ENCODE peak calls at places on chromosomes 6 and 20, in four cellular contexts. X, M, Y and A are unnamed samples.

GRCh38 chr6:7728855-7729590 is 3.1 kb downstream of the BMP6 start:
- DNase-seq in M (no peak), X (peak; percentile 21), Y (no peak), A (no peak)

GRCh38 chr20:25053207-25054132 is 4.5 kb downstream of the ACSS1 start:
- DNase-seq in M (no peak), Y (no peak), X (peak; percentile 79), A (no peak)

GRCh38 chr6:37784585-37784967 is 35.0 kb upstream of the ZFAND3 start:
- DNase-seq in Y (no peak), M (no peak), X (no peak), A (no peak)

GRCh38 chr6:33126101-33126714 is 50.4 kb downstream of the HLA-DPB1 start:
- DNase-seq in X (peak; percentile 75), M (no peak), Y (no peak), A (peak; percentile 35)

GRCh38 chr20:58359441-58359840 is 29.6 kb upstream of the VAPB start:
- DNase-seq in M (no peak), Y (no peak), X (peak; percentile 30), A (no peak)

GRCh38 chr20:44396369-44396768 is 40.9 kb downstream of the HNF4A start:
- DNase-seq in Y (no peak), X (no peak), M (no peak), A (no peak)

GRCh38 chr6:12363651-12364381 is 73.7 kb downstream of the EDN1 start:
- DNase-seq in Y (no peak), X (no peak), M (no peak), A (no peak)

GRCh38 chr20:10469599-10469998 is 34.5 kb downstream of the SLX4IP start:
- DNase-seq in M (peak; percentile 63), Y (no peak), X (peak; percentile 93), A (no peak)

GRCh38 chr6:149032599-149033405 is 284.7 kb upstream of the TAB2 start:
- DNase-seq in M (peak; percentile 45), Y (no peak), X (peak; percentile 94), A (no peak)

GRCh38 chr6:89146748-89147715 is 1.2 kb downstream of the PM20D2 start:
- DNase-seq in M (no peak), X (peak; percentile 46), Y (no peak), A (no peak)

GRCh38 chr20:57394087-57395082 is 3.2 kb downstream of the RBM38 start:
- DNase-seq in Y (no peak), M (no peak), X (no peak), A (no peak)

GRCh38 chr6:89066929-89067646 is 13.5 kb upstream of the PNRC1 start:
- DNase-seq in M (no peak), X (no peak), Y (no peak), A (no peak)

GRCh38 chr6:13605634-13606033 is 9.5 kb upstream of the NOL7 start:
- DNase-seq in Y (no peak), M (no peak), X (no peak), A (no peak)

GRCh38 chr20:62736026-62736406 is 27.4 kb downstream of the NTSR1 start:
- DNase-seq in X (no peak), Y (no peak), M (no peak), A (peak; percentile 2)

GRCh38 chr6:68978411-68978810 is 343.3 kb downstream of the ADGRB3 start:
- DNase-seq in X (no peak), Y (no peak), M (no peak), A (no peak)

GRCh38 chr20:19430641-19431307 is 218.3 kb downstream of the SLC24A3 start:
- DNase-seq in Y (no peak), M (no peak), X (no peak), A (no peak)

GRCh38 chr20:19851863-19852262 is 93.8 kb downstream of the RIN2 start:
- DNase-seq in X (no peak), Y (no peak), M (no peak), A (no peak)

GRCh38 chr6:2038096-2038495 is 207.3 kb downstream of the GMDS start:
- DNase-seq in Y (no peak), X (peak; percentile 90), M (no peak), A (peak; percentile 11)

GRCh38 chr6:6319947-6320811 is at the start of gene F13A1:
- DNase-seq in M (no peak), Y (no peak), X (no peak), A (no peak)

GRCh38 chr6:113856011-113856551 is 1.1 kb upstream of the MARCKS start:
- DNase-seq in X (peak; percentile 72), Y (no peak), M (no peak), A (no peak)

GRCh38 chr6:33697845-33698244 is 13.7 kb downstream of the UQCC2 start:
- DNase-seq in Y (no peak), X (no peak), M (no peak), A (no peak)

GRCh38 chr6:143406673-143407072 is 43.8 kb downstream of the ADAT2 start:
- DNase-seq in Y (no peak), X (no peak), M (no peak), A (no peak)

GRCh38 chr6:56079761-56080540 is 167.4 kb downstream of the COL21A1 start:
- DNase-seq in M (no peak), X (peak; percentile 73), Y (no peak), A (no peak)

GRCh38 chr20:50301712-50302111 is 111.1 kb downstream of the CEBPB start:
- DNase-seq in X (no peak), M (no peak), Y (no peak), A (no peak)

GRCh38 chr6:164185342-164185920 is 770.9 kb downstream of the QKI start:
- DNase-seq in X (no peak), Y (no peak), M (no peak), A (no peak)

GRCh38 chr6:108951351-108951953 is 103.2 kb downstream of the ARMC2 start:
- DNase-seq in X (peak; percentile 75), M (no peak), Y (no peak), A (no peak)

GRCh38 chr20:32191873-32192272 is 15.7 kb downstream of the PLAGL2 start:
- DNase-seq in X (peak; percentile 43), M (no peak), Y (no peak), A (no peak)

GRCh38 chr6:90212274-90212673 is 84.4 kb downstream of the BACH2 start:
- DNase-seq in M (no peak), Y (no peak), X (no peak), A (no peak)

GRCh38 chr6:167956983-167957492 is 40.4 kb upstream of the KIF25 start:
- DNase-seq in X (no peak), Y (no peak), M (no peak), A (no peak)

GRCh38 chr6:158654498-158654897 is 4.6 kb downstream of the SYTL3 start:
- DNase-seq in M (no peak), X (peak; percentile 88), Y (peak; percentile 14), A (no peak)

GRCh38 chr6:15755555-15755954 is 92.7 kb upstream of the DTNBP1 start:
- DNase-seq in Y (no peak), X (peak; percentile 70), M (no peak), A (no peak)

GRCh38 chr20:52457826-52458225 is 266.2 kb upstream of the ZFP64 start:
- DNase-seq in M (no peak), Y (no peak), X (no peak), A (no peak)

DNA sequence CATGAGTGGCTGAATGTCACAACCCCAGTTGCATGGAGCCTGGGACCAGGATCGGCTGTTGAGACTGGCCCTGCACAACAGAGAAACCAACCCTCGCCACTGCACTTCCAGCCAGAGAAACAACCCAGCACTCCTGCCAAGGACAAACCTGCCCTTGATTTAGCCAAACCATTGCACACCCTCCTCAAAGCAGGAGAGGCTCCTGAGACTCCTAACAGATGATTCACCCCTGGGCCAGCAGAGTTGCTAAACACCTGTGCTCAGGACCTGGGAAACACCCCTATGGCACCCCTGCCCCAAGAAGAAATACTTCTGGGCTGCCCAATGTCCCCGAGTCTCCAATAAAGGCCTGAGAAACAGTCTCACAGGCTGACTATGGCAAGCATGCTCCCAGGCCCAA is 17.8 kb downstream of the WDR27 start:
- DNase-seq in M (no peak), X (no peak), Y (no peak), A (no peak)
- H3K9me3 ChIP-seq in M (peaks cover 6% of the 10 kb centered on the region), X (no peaks in the 10 kb centered on the region), Y (peaks cover 8% of the 10 kb centered on the region), A (no peaks in the 10 kb centered on the region)

GRCh38 chr20:39875493-39876110 is 813.4 kb downstream of the MAFB start:
- DNase-seq in M (no peak), X (no peak), Y (no peak), A (no peak)
- H3K9me3 ChIP-seq in M (no peaks in the 10 kb centered on the region), X (no peaks in the 10 kb centered on the region), Y (no peaks in the 10 kb centered on the region), A (no peaks in the 10 kb centered on the region)

DNA sequence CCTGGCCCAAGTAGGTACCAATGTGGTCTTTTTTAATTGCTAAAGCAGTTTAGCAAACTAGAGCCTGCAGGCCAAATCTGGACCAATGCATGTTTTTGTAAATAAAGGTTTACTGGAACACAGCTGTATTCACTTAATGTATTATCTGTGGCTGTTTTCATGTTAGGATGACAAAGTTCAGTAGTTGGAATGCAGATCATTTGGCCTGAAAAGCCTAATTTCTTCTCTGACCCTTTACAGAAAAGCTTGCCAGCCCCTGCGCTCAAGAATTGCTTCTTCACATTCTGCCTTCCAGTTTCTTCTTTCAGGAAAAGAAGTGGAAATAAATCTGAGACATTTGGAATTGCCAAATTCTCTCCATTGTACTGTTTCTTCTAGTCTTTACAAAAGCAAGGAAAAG is 90.0 kb upstream of the MC3R start:
- DNase-seq in Y (no peak), M (no peak), X (no peak), A (no peak)
- H3K9me3 ChIP-seq in Y (no peaks in the 10 kb centered on the region), M (peaks cover 32% of the 10 kb centered on the region), X (no peaks in the 10 kb centered on the region), A (no peaks in the 10 kb centered on the region)

GRCh38 chr20:59788811-59789210 is 144.6 kb downstream of the SYCP2 start:
- DNase-seq in X (no peak), Y (no peak), M (no peak), A (no peak)

GRCh38 chr20:59792300-59792699 is 141.1 kb downstream of the SYCP2 start:
- DNase-seq in Y (no peak), M (no peak), X (no peak), A (no peak)

GRCh38 chr20:59789641-59790040 is 143.8 kb downstream of the SYCP2 start:
- DNase-seq in Y (no peak), X (no peak), M (no peak), A (no peak)

GRCh38 chr20:59790388-59790787 is 143.0 kb downstream of the SYCP2 start:
- DNase-seq in Y (no peak), M (no peak), X (no peak), A (no peak)

DNA sequence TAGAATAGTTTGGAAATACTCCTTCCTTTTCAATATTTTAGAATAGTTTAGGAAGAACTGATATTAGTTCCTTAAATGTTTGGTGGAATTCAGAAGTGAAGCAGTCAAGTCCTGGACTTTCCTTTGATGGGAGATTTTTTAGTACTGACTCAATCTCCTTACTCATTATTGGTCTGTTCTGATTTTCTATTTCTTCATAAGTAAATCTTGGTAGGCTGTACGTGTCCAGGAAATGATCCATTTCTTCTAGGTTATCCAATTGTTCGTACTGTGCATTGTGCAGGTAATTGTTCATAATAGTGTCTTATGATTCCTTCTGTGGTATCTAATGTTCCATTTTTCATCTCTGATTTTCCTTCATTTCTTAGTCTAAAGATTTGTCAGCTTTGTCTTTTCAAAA is 138.9 kb downstream of the SYCP2 start:
- DNase-seq in Y (no peak), M (no peak), X (no peak), A (no peak)
- H3K9me3 ChIP-seq in Y (no peaks in the 10 kb centered on the region), M (no peaks in the 10 kb centered on the region), X (no peaks in the 10 kb centered on the region), A (peaks cover 7% of the 10 kb centered on the region)

DNA sequence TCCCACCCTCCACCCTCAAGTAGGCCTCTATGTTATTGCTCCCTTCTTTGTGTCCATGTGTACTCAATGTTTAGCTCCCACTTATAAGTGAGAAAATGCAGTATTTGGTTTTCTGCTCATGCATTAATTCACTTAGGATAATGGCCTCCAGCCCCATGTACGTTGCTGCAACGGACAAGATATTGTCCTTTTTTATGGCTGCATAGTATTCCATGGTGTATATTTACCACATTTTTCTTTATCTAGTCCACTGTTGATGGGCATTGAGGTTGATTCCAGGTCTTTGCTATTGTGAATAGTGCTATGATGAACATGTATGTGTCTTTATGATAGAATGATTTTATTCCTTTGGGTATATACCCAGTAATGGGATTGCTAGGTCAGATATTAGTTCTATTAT is 64.1 kb upstream of the NNAT start:
- DNase-seq in M (no peak), X (no peak), Y (no peak), A (no peak)
- H3K9me3 ChIP-seq in M (peaks cover 6% of the 10 kb centered on the region), X (no peaks in the 10 kb centered on the region), Y (peaks cover 7% of the 10 kb centered on the region), A (peaks cover 12% of the 10 kb centered on the region)